ENCODE peak calls at places on chromosomes 13 and 19, in six cellular contexts. Z, M, S, J, G and X are unnamed samples.

GRCh38 chr13:24323036-24323738 is 13.8 kb downstream of the C1QTNF9 start:
- DNase-seq in G (no peak), M (no peak), S (no peak), Z (no peak), J (no peak), X (no peak)

GRCh38 chr19:5455367-5456129 is at the start of gene ZNRF4:
- DNase-seq in Z (no peak), J (no peak), M (no peak), S (no peak), G (no peak), X (no peak)

GRCh38 chr13:108595416-108596257 is 33.8 kb upstream of the MYO16 start:
- DNase-seq in M (no peak), G (no peak), J (no peak), Z (no peak), S (no peak), X (no peak)

GRCh38 chr19:51341066-51341465 is 873 bp downstream of the VSIG10L start:
- DNase-seq in S (no peak), M (no peak), G (no peak), Z (no peak), J (no peak), X (no peak)

GRCh38 chr13:63512095-63512494 is 2096.4 kb upstream of the PCDH20 start:
- DNase-seq in M (no peak), J (no peak), S (no peak), G (no peak), Z (no peak), X (no peak)

GRCh38 chr19:10092648-10093294 is 6.7 kb downstream of the SHFL start:
- DNase-seq in S (no peak), J (no peak), G (no peak), Z (no peak), M (no peak), X (no peak)

GRCh38 chr19:3482507-3483225 is 575 bp downstream of the SMIM44 start:
- DNase-seq in J (no peak), Z (no peak), G (peak), S (no peak), M (no peak), X (no peak)

GRCh38 chr13:102983496-102983895 is 82.7 kb downstream of the SLC10A2 start:
- DNase-seq in Z (peak), S (no peak), M (peak), G (peak), J (no peak), X (no peak)

GRCh38 chr19:609001-609340 is 19.3 kb downstream of the HCN2 start:
- DNase-seq in J (no peak), M (no peak), S (no peak), Z (no peak), G (no peak), X (peak)

GRCh38 chr19:13162749-13163608 is 12.8 kb downstream of the IER2 start:
- DNase-seq in G (peak), Z (peak), J (peak), M (peak), S (peak), X (peak)

GRCh38 chr19:8459520-8460260 is 14.9 kb downstream of the HNRNPM start:
- DNase-seq in S (no peak), G (peak), M (no peak), J (no peak), Z (peak), X (no peak)

GRCh38 chr19:13505761-13506549 is at the start of gene CACNA1A:
- DNase-seq in G (peak), Z (peak), M (no peak), S (peak), J (no peak), X (peak)

GRCh38 chr19:58450836-58451357 is 525 bp upstream of the ZNF324B start:
- DNase-seq in S (no peak), G (peak), J (no peak), Z (no peak), M (no peak), X (no peak)

GRCh38 chr19:5093297-5093858 is 124.5 kb downstream of the KDM4B start:
- DNase-seq in Z (no peak), G (no peak), S (no peak), M (no peak), J (no peak), X (no peak)

GRCh38 chr19:46351241-46352041 is 4.6 kb downstream of the PPP5C start:
- DNase-seq in Z (peak), S (no peak), J (peak), G (peak), M (peak), X (no peak)

GRCh38 chr13:49810464-49810824 is 18.0 kb upstream of the KPNA3 start:
- DNase-seq in M (peak), S (no peak), G (no peak), J (no peak), Z (no peak), X (no peak)

GRCh38 chr19:8569066-8569761 is 8.0 kb downstream of the MYO1F start:
- DNase-seq in G (peak), S (peak), Z (peak), M (peak), J (no peak), X (peak)

GRCh38 chr13:113425931-113426590 is 27.2 kb downstream of the ADPRHL1 start:
- DNase-seq in G (no peak), J (no peak), Z (no peak), M (no peak), S (no peak), X (no peak)

GRCh38 chr13:109665211-109665610 is 121.2 kb downstream of the IRS2 start:
- DNase-seq in M (no peak), Z (no peak), S (no peak), J (no peak), G (no peak), X (no peak)

GRCh38 chr13:109241160-109241559 is 545.2 kb downstream of the IRS2 start:
- DNase-seq in Z (no peak), G (peak), S (no peak), M (no peak), J (no peak), X (no peak)

GRCh38 chr13:71244181-71244580 is 622.8 kb downstream of the DACH1 start:
- DNase-seq in S (no peak), Z (no peak), G (no peak), J (no peak), M (no peak), X (no peak)